ENCODE peak calls at places on chromosomes 5 and 9, in seven cellular contexts. One of them, this sample, is unnamed.

GRCh38 chr5:174252121-174252520 is 206.6 kb downstream of the NSG2 start:
- DNase-seq in MM.1S: no peak
- DNase-seq in GM23338: no peak
- DNase-seq in GM23248: no peak
- DNase-seq in neural progenitor cell: no peak
- DNase-seq in hepatocyte: no peak
- DNase-seq in HCT116: no peak
- DNase-seq in this sample: no peak

GRCh38 chr5:124524552-124525232 is 221.7 kb downstream of the ZNF608 start:
- DNase-seq in GM23338: no peak
- DNase-seq in MM.1S: peak
- DNase-seq in HCT116: no peak
- DNase-seq in neural progenitor cell: no peak
- DNase-seq in hepatocyte: no peak
- DNase-seq in GM23248: no peak
- DNase-seq in this sample: peak

GRCh38 chr9:136170291-136170901 is 34.5 kb downstream of the LHX3 start:
- DNase-seq in MM.1S: no peak
- DNase-seq in neural progenitor cell: peak
- DNase-seq in HCT116: no peak
- DNase-seq in GM23338: peak
- DNase-seq in GM23248: peak
- DNase-seq in hepatocyte: peak
- DNase-seq in this sample: peak

GRCh38 chr9:126448865-126449577 is 122.4 kb downstream of the MVB12B start:
- DNase-seq in GM23338: peak
- DNase-seq in HCT116: no peak
- DNase-seq in neural progenitor cell: no peak
- DNase-seq in GM23248: no peak
- DNase-seq in MM.1S: no peak
- DNase-seq in hepatocyte: no peak
- DNase-seq in this sample: no peak

GRCh38 chr5:178434016-178434761 is 156.0 kb downstream of the COL23A1 start:
- DNase-seq in GM23338: no peak
- DNase-seq in GM23248: no peak
- DNase-seq in hepatocyte: no peak
- DNase-seq in HCT116: no peak
- DNase-seq in neural progenitor cell: no peak
- DNase-seq in MM.1S: no peak
- DNase-seq in this sample: no peak

GRCh38 chr5:35647712-35648111 is 30.0 kb downstream of the SPEF2 start:
- DNase-seq in neural progenitor cell: no peak
- DNase-seq in GM23338: no peak
- DNase-seq in GM23248: no peak
- DNase-seq in hepatocyte: no peak
- DNase-seq in HCT116: no peak
- DNase-seq in MM.1S: no peak
- DNase-seq in this sample: no peak

GRCh38 chr9:16387382-16387781 is 483.1 kb downstream of the BNC2 start:
- DNase-seq in MM.1S: no peak
- DNase-seq in HCT116: no peak
- DNase-seq in neural progenitor cell: no peak
- DNase-seq in GM23338: no peak
- DNase-seq in hepatocyte: no peak
- DNase-seq in GM23248: peak
- DNase-seq in this sample: no peak

GRCh38 chr5:57499262-57500050 is 16.8 kb upstream of the ACTBL2 start:
- DNase-seq in HCT116: peak
- DNase-seq in neural progenitor cell: peak
- DNase-seq in MM.1S: peak
- DNase-seq in hepatocyte: peak
- DNase-seq in GM23248: peak
- DNase-seq in GM23338: peak
- DNase-seq in this sample: peak

GRCh38 chr5:81212211-81212687 is 20.9 kb upstream of the CKMT2 start:
- DNase-seq in hepatocyte: peak
- DNase-seq in neural progenitor cell: no peak
- DNase-seq in HCT116: no peak
- DNase-seq in MM.1S: no peak
- DNase-seq in GM23338: no peak
- DNase-seq in GM23248: no peak
- DNase-seq in this sample: peak

GRCh38 chr5:132190161-132190817 is 37.4 kb downstream of the P4HA2 start:
- DNase-seq in hepatocyte: peak
- DNase-seq in neural progenitor cell: peak
- DNase-seq in GM23338: peak
- DNase-seq in MM.1S: peak
- DNase-seq in HCT116: peak
- DNase-seq in GM23248: peak
- DNase-seq in this sample: peak

GRCh38 chr5:158484246-158484645 is 615.5 kb downstream of the EBF1 start:
- DNase-seq in hepatocyte: peak
- DNase-seq in neural progenitor cell: no peak
- DNase-seq in GM23338: no peak
- DNase-seq in GM23248: peak
- DNase-seq in MM.1S: no peak
- DNase-seq in HCT116: no peak
- DNase-seq in this sample: no peak

GRCh38 chr5:16791036-16791705 is 144.9 kb downstream of the MYO10 start:
- DNase-seq in hepatocyte: peak
- DNase-seq in HCT116: peak
- DNase-seq in GM23248: peak
- DNase-seq in neural progenitor cell: peak
- DNase-seq in MM.1S: peak
- DNase-seq in GM23338: peak
- DNase-seq in this sample: peak

GRCh38 chr5:158979749-158980521 is 119.8 kb downstream of the EBF1 start:
- DNase-seq in GM23338: peak
- DNase-seq in GM23248: peak
- DNase-seq in HCT116: no peak
- DNase-seq in hepatocyte: no peak
- DNase-seq in MM.1S: no peak
- DNase-seq in neural progenitor cell: peak
- DNase-seq in this sample: no peak

GRCh38 chr5:165892383-165892782 is 2387.0 kb downstream of the MAT2B start:
- DNase-seq in GM23338: no peak
- DNase-seq in HCT116: no peak
- DNase-seq in neural progenitor cell: no peak
- DNase-seq in MM.1S: no peak
- DNase-seq in GM23248: no peak
- DNase-seq in hepatocyte: no peak
- DNase-seq in this sample: no peak

GRCh38 chr5:66224773-66225553 is 80.9 kb downstream of the SREK1 start:
- DNase-seq in GM23248: no peak
- DNase-seq in HCT116: no peak
- DNase-seq in hepatocyte: no peak
- DNase-seq in GM23338: no peak
- DNase-seq in MM.1S: no peak
- DNase-seq in neural progenitor cell: no peak
- DNase-seq in this sample: no peak

GRCh38 chr9:126491256-126491879 is 122.4 kb upstream of the LMX1B start:
- DNase-seq in HCT116: no peak
- DNase-seq in GM23338: peak
- DNase-seq in GM23248: peak
- DNase-seq in hepatocyte: peak
- DNase-seq in neural progenitor cell: peak
- DNase-seq in MM.1S: peak
- DNase-seq in this sample: peak

GRCh38 chr5:74595143-74595915 is 45.2 kb downstream of the ENC1 start:
- DNase-seq in MM.1S: no peak
- DNase-seq in hepatocyte: peak
- DNase-seq in neural progenitor cell: no peak
- DNase-seq in HCT116: peak
- DNase-seq in GM23338: peak
- DNase-seq in GM23248: peak
- DNase-seq in this sample: no peak

GRCh38 chr5:65037845-65038815 is 269.4 kb downstream of the CWC27 start:
- DNase-seq in HCT116: peak
- DNase-seq in GM23248: peak
- DNase-seq in hepatocyte: peak
- DNase-seq in MM.1S: no peak
- DNase-seq in GM23338: peak
- DNase-seq in neural progenitor cell: peak
- DNase-seq in this sample: peak

GRCh38 chr5:176401281-176402205 is 13.0 kb downstream of the HIGD2A start:
- DNase-seq in hepatocyte: no peak
- DNase-seq in neural progenitor cell: no peak
- DNase-seq in GM23248: no peak
- DNase-seq in MM.1S: no peak
- DNase-seq in HCT116: no peak
- DNase-seq in GM23338: no peak
- DNase-seq in this sample: no peak

GRCh38 chr5:131756942-131757341 is 39.9 kb downstream of the FNIP1 start:
- DNase-seq in HCT116: no peak
- DNase-seq in GM23338: no peak
- DNase-seq in MM.1S: no peak
- DNase-seq in hepatocyte: no peak
- DNase-seq in neural progenitor cell: no peak
- DNase-seq in GM23248: no peak
- DNase-seq in this sample: no peak

GRCh38 chr9:23123048-23123632 is 676.5 kb downstream of the DMRTA1 start:
- DNase-seq in neural progenitor cell: peak
- DNase-seq in HCT116: no peak
- DNase-seq in hepatocyte: peak
- DNase-seq in MM.1S: peak
- DNase-seq in GM23248: peak
- DNase-seq in GM23338: peak
- DNase-seq in this sample: peak

GRCh38 chr5:164358531-164359259 is 853.3 kb downstream of the MAT2B start:
- DNase-seq in hepatocyte: peak
- DNase-seq in GM23338: no peak
- DNase-seq in neural progenitor cell: no peak
- DNase-seq in MM.1S: peak
- DNase-seq in HCT116: no peak
- DNase-seq in GM23248: peak
- DNase-seq in this sample: no peak

GRCh38 chr5:29697786-29698414 is 1495.6 kb upstream of the CDH6 start:
- DNase-seq in MM.1S: peak
- DNase-seq in hepatocyte: peak
- DNase-seq in HCT116: no peak
- DNase-seq in GM23248: no peak
- DNase-seq in neural progenitor cell: peak
- DNase-seq in GM23338: peak
- DNase-seq in this sample: no peak

DNA sequence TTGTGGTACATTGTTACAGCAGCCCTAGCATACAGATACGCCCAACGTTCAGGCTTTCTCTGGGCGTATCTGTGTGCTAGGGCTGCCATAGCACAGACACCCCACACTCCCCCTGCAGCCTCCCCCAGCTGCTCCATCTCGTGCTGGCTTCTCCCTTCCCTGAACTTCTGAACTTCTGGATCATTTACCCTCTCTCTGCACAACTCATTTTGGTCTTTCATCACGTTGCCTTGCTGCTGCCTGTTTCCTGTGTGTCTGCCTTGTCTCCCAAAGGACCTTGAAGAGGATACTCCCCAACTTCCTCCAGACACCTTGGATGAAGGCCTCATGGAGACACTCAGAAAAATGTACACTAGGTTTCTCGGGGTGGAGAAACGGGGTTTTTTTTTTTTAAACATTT is 37.3 kb downstream of the SLIT3 start:
- DNase-seq in MM.1S: no peak
- DNase-seq in hepatocyte: no peak
- DNase-seq in neural progenitor cell: no peak
- DNase-seq in GM23248: peak
- DNase-seq in GM23338: no peak
- DNase-seq in HCT116: no peak
- DNase-seq in this sample: no peak
- TF ChIP-seq EZH2phosphoT487 in MM.1S: no peak
- TF ChIP-seq EZH2phosphoT487 in hepatocyte: no peak
- TF ChIP-seq EZH2phosphoT487 in neural progenitor cell: no peak
- TF ChIP-seq EZH2phosphoT487 in GM23248: no peak
- TF ChIP-seq EZH2phosphoT487 in GM23338: no peak
- TF ChIP-seq EZH2phosphoT487 in HCT116: no peak
- TF ChIP-seq EZH2phosphoT487 in this sample: no peak

DNA sequence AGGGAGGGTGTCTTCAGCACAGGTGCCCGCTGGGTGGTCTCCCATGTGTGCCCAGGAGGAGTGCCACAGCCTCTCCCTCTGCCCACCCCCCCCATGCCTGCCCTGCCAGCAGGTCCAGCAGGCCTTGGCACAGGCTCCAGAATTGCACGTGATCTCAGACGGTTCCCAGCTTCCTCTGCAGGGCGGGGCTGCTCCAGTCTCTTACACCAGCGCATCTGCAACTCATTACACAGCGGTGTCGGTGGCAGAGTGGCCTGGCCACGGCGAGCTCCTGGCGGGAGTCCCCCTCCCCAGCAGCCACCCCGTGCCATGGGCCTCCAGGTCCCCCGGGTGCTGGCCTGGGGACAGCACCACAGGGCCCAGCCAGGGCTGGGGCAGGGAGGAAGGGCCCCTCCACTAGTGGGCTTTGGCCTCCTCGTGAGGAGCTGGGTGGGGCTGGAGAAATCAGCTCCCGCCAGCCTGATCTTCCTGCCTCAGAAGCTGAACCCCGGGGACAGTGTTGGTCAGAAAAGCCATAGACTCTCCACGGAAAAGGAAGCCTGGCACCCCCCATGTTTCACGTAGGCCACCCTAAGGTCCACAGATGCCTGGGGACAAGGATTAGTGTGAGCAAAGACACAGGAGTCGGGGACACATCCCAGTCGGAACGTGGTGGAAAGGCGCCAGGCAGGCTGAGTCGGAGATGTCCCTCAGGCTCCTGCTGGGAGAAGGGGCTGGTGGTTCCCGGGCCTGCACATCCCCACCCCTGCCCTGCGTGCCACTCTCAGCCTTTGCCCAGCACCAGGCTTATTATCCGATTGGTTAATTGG is 40.2 kb downstream of the RXRA start:
- DNase-seq in MM.1S: no peak
- DNase-seq in GM23338: no peak
- DNase-seq in neural progenitor cell: no peak
- DNase-seq in GM23248: peak
- DNase-seq in HCT116: no peak
- DNase-seq in hepatocyte: peak
- DNase-seq in this sample: no peak
- H3K27ac ChIP-seq in MM.1S: no peak
- H3K27ac ChIP-seq in GM23338: no peak
- H3K27ac ChIP-seq in neural progenitor cell: no peak
- H3K27ac ChIP-seq in GM23248: peak
- H3K27ac ChIP-seq in HCT116: peak
- H3K27ac ChIP-seq in hepatocyte: peak
- H3K27ac ChIP-seq in this sample: no peak

GRCh38 chr5:6358434-6358820 is 19.9 kb downstream of the MED10 start:
- DNase-seq in GM23248: no peak
- DNase-seq in HCT116: no peak
- DNase-seq in MM.1S: no peak
- DNase-seq in GM23338: no peak
- DNase-seq in neural progenitor cell: peak
- DNase-seq in hepatocyte: no peak
- DNase-seq in this sample: no peak
- TF ChIP-seq EZH2phosphoT487 in GM23248: no peak
- TF ChIP-seq EZH2phosphoT487 in HCT116: no peak
- TF ChIP-seq EZH2phosphoT487 in MM.1S: no peak
- TF ChIP-seq EZH2phosphoT487 in GM23338: no peak
- TF ChIP-seq EZH2phosphoT487 in neural progenitor cell: no peak
- TF ChIP-seq EZH2phosphoT487 in hepatocyte: no peak
- TF ChIP-seq EZH2phosphoT487 in this sample: no peak

DNA sequence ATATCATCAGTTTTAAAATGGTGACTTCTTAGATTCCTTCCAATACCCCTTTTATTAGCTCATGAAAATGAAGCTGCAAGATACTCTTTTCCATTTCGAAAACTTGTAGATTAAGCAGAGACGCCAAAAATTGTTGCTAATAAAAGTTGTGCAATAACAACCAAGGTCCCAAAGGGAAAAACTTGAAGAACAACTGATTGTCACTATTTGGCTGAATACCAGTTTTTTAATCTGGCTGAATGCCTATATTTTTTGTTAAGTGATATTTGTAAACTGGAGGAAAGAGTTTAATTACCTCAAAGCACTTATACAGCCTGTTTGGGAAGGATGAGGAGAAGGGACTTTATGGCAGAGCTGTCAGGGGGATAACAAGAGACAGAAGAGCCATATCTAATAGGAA is 14.6 kb downstream of the C5orf58 start:
- DNase-seq in GM23248: no peak
- DNase-seq in neural progenitor cell: no peak
- DNase-seq in HCT116: no peak
- DNase-seq in GM23338: no peak
- DNase-seq in hepatocyte: no peak
- DNase-seq in MM.1S: no peak
- DNase-seq in this sample: no peak
- H3K27ac ChIP-seq in GM23248: no peak
- H3K27ac ChIP-seq in neural progenitor cell: no peak
- H3K27ac ChIP-seq in HCT116: no peak
- H3K27ac ChIP-seq in GM23338: no peak
- H3K27ac ChIP-seq in hepatocyte: no peak
- H3K27ac ChIP-seq in MM.1S: no peak
- H3K27ac ChIP-seq in this sample: no peak

This sample was measured in OCI-LY7.